ENCODE peak calls at places on chromosomes 4 and X, in five cellular contexts. S, J, G, Q and Z are unnamed samples.

GRCh38 chr4:87065016-87065415 is 130.2 kb downstream of the AFF1 start:
- DNase-seq in G (no peak), J (no peak), S (no peak), Q (no peak), Z (no peak)

GRCh38 chr4:141158219-141158618 is 24.9 kb upstream of the RNF150 start:
- DNase-seq in S (peak), G (peak), J (peak), Q (no peak), Z (peak)

GRCh38 chrX:136754641-136755040 is 26.1 kb downstream of the ARHGEF6 start:
- DNase-seq in Q (no peak), G (no peak), J (no peak), S (no peak), Z (no peak)

GRCh38 chr4:140326395-140326993 is 47.0 kb upstream of the SCOC start:
- DNase-seq in J (peak), Q (no peak), G (peak), S (peak), Z (peak)

GRCh38 chr4:146029939-146030710 is 91.5 kb upstream of the ZNF827 start:
- DNase-seq in J (no peak), Q (no peak), S (no peak), G (no peak), Z (no peak)

GRCh38 chrX:121641560-121641959 is 594.1 kb downstream of the GLUD2 start:
- DNase-seq in J (no peak), G (no peak), Q (no peak), S (no peak), Z (no peak)

GRCh38 chr4:41181037-41181436 is 33.3 kb downstream of the APBB2 start:
- DNase-seq in S (no peak), G (no peak), Q (no peak), J (no peak), Z (no peak)

GRCh38 chrX:140151316-140151715 is 186.0 kb upstream of the CXorf66 start:
- DNase-seq in G (no peak), Q (no peak), S (no peak), J (no peak), Z (no peak)

GRCh38 chrX:49910344-49910743 is 12.1 kb upstream of the CLCN5 start:
- DNase-seq in G (no peak), Q (no peak), J (no peak), S (no peak), Z (no peak)

GRCh38 chrX:25072247-25072646 is 56.5 kb upstream of the ARX start:
- DNase-seq in J (no peak), S (no peak), Q (no peak), G (no peak), Z (no peak)

DNA sequence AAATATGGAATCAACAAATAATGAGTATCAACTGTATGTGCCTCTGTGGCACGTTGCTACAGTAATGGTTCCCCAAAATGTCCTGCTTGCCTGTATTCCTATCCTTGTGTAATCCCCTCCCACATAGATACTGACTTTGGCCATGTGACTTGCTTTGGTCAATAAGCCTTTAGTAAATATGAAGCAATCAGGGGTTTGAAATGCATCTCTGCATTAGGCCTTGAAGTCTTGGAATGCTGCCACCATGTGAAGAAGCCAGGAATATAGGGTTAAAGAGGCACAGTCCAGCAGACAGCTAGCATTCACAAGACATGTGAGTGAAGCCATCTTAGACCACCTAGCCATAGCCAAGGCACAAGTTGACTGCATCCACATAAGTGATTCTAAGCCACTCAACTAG is 190.9 kb downstream of the GABRB1 start:
- DNase-seq in Q (no peak), S (no peak), G (no peak), J (no peak), Z (no peak)
- TF ChIP-seq JUN in Q (no peak), S (no peak), G (no peak), J (no peak), Z (no peak)

GRCh38 chrX:41241962-41242361 is 92.0 kb upstream of the DDX3X start:
- DNase-seq in S (no peak), J (no peak), Q (no peak), G (no peak), Z (no peak)

GRCh38 chrX:41236629-41237028 is 97.3 kb upstream of the DDX3X start:
- DNase-seq in Q (no peak), J (no peak), G (no peak), S (no peak), Z (no peak)

GRCh38 chrX:41245641-41246040 is 88.3 kb upstream of the DDX3X start:
- DNase-seq in Q (no peak), S (no peak), G (no peak), J (no peak), Z (no peak)

GRCh38 chrX:41238543-41238942 is 95.4 kb upstream of the DDX3X start:
- DNase-seq in Q (no peak), G (no peak), J (no peak), S (no peak), Z (peak)

DNA sequence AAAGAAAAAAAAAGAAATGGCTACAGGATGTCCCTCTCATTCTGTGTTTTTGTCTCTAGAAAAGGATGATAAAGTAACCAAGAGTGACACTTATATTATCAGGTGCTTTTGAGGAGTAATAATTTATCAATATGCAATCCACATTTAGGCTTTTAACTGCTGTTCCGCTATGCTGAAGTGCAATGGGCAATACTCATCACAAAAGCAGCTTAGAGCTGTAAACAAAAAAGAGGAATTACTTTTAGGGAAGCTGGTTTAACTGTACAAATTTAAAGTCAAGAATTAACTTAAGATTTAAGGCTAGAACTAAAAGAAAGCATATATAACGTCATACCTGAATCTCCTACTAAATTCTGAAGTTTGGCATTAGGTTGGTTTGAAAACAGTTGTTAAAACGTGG is 93.5 kb upstream of the DDX3X start:
- DNase-seq in G (no peak), Q (no peak), S (no peak), J (no peak), Z (no peak)
- H3K4me2 ChIP-seq in G (no peak), Q (no peak), S (no peak), J (no peak), Z (no peak)

GRCh38 chr4:151558496-151559113 is 149.6 kb downstream of the FHIP1A start:
- DNase-seq in S (no peak), G (no peak), Q (no peak), J (no peak), Z (no peak)

GRCh38 chr4:151561551-151562256 is 152.7 kb downstream of the FHIP1A start:
- DNase-seq in G (no peak), Q (no peak), J (no peak), S (no peak), Z (no peak)

GRCh38 chr4:151563194-151563593 is 154.2 kb downstream of the FHIP1A start:
- DNase-seq in S (no peak), Q (no peak), J (no peak), G (no peak), Z (no peak)

GRCh38 chr4:151555151-151555945 is 146.4 kb downstream of the FHIP1A start:
- DNase-seq in J (no peak), S (no peak), G (no peak), Q (no peak), Z (no peak)

GRCh38 chr4:151559595-151559994 is 150.6 kb downstream of the FHIP1A start:
- DNase-seq in Q (no peak), G (no peak), J (no peak), S (no peak), Z (no peak)
- TF ChIP-seq JUN in Q (no peak), G (no peak), J (no peak), S (no peak), Z (no peak)

GRCh38 chr4:174036111-174036510 is 247.4 kb downstream of the FBXO8 start:
- DNase-seq in J (no peak), Q (no peak), G (no peak), S (no peak), Z (no peak)

GRCh38 chr4:174036563-174036962 is 246.9 kb downstream of the FBXO8 start:
- DNase-seq in J (no peak), Q (no peak), G (no peak), S (no peak), Z (no peak)

GRCh38 chr4:174038481-174038880 is 245.0 kb downstream of the FBXO8 start:
- DNase-seq in S (no peak), J (no peak), Q (no peak), G (no peak), Z (no peak)

GRCh38 chr4:174037049-174037448 is 246.4 kb downstream of the FBXO8 start:
- DNase-seq in J (no peak), Q (no peak), G (no peak), S (no peak), Z (no peak)

GRCh38 chr4:174037631-174038030 is 245.8 kb downstream of the FBXO8 start:
- DNase-seq in Q (no peak), J (no peak), G (no peak), S (no peak), Z (no peak)
- H3K4me2 ChIP-seq in Q (no peak), J (no peak), G (no peak), S (no peak), Z (no peak)

GRCh38 chr4:122458625-122459024 is 2.1 kb upstream of the IL2 start:
- DNase-seq in G (no peak), Q (no peak), S (no peak), J (no peak), Z (peak)
- TF ChIP-seq JUN in G (no peak), Q (no peak), S (no peak), J (no peak), Z (no peak)

DNA sequence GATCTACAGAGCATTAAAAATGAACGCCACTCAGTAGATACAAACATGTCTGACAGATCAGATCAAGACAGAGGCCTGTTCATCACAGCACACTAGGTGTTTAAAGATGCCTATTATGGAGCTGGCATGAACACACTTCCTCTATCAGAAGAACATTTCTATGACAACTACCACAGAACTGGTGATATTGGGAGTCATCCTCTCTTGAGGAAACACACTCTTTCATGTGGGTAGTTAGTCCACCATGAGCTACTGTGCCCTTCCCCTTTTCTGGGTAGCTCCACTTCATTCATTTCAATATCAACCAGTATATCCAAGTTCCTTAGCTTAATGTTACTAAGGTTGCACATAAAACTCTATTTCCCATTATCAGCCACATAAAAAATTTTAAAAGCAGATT is 46.7 kb downstream of the MAOB start:
- DNase-seq in G (no peak), S (no peak), J (no peak), Q (no peak), Z (no peak)
- H3K4me2 ChIP-seq in G (no peak), S (no peak), J (no peak), Q (no peak), Z (no peak)

GRCh38 chr4:8639777-8640720 is 47.5 kb downstream of the CPZ start:
- DNase-seq in Q (no peak), S (no peak), J (no peak), G (no peak), Z (no peak)
- TF ChIP-seq JUN in Q (no peak), S (no peak), J (no peak), G (no peak), Z (no peak)

GRCh38 chr4:6055436-6055835 is 37.2 kb upstream of the C4orf50 start:
- DNase-seq in J (no peak), Q (no peak), S (no peak), G (no peak), Z (no peak)
- H3K4me2 ChIP-seq in J (no peak), Q (no peak), S (no peak), G (no peak), Z (no peak)

DNA sequence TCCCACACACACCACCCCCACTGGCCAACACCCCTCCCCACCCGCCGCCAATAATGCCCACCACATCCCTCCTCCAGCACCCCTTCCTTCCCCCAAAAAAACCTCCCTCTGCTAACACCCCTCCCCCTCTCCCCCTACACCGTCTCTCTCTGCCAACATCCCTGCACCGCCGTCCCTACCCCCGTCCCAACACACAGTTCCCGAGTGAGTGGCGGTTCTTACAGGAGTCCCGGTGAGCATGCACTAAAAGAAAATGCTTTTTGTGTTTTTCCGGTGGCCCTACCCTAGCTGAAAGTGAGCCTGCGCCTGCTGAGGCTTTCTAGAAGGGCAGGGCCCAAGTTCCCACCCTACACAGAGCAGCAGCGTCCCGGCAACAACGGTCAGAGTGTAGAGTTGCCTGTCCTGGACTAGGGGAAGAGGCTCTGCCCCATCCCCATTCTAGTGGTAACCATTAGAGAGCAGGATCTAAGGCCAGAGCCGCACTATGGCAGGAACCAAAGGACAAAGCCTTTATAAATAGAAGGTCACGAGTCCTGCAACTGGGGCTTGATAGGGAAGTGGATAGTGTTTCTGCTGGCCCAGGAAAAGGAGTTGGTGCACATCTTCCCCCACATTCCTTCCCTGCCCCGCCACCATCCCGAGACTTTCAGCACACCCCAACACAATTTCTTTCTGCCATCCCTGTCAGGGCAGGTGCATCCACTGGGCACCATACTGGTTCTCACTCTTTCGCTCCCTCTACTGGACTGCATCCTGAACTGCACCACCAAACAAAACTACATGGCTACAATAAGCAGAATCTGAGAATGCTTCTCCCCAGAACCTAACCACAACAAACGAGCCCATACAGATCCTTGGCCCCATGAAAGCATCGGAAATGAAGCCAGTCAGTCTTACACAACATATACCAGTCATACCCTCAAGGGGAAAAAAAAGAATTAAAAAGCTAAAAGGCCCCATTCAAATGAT is 78.1 kb upstream of the PAGE3 start:
- DNase-seq in G (peak), J (peak), Q (peak), S (peak), Z (peak)
- TF ChIP-seq JUN in G (no peak), J (no peak), Q (no peak), S (no peak), Z (no peak)

DNA sequence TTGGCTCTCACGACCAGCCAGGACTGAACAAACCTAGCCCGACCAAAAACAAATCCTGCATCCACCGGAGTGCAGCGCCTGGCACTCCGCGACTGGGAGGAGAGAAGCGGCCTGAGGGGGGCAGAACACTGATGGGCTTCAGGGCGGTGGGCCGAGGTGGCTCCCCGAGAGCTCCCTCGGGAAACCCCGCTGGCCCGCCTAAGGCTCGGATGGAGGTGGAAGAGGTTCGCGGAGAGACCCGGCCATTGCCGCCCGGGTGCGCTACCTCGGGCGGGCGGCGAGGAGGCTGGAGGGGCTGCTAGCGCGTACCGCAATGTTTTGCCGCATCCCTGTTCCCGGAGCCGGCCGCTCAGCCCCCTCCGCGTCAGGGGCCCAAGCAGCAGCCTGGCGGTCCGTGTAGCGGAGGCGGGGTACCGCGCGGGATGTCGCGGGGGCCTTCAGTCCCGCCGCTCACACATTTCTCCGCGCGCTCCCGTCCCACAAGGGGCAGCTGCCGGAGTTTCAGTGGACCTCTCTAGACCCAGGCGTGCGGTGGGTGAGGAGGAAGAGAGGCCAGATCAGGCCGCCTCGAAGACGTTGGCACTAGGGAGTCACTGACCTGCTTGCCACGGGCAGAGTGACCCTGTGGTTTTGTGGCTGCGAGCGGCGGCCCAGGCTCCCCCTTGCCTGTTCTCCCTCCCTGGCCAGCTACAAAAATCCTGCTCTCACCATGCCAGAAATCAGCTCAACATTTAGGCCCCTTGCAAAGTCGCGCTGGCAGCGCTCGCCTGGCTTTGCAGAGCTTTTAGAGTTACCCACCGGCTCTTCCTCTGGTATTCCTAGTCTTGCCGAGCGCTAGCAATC is 2.1 kb downstream of the SLITRK4 start:
- DNase-seq in G (no peak), Q (no peak), S (no peak), J (no peak), Z (no peak)
- H3K4me2 ChIP-seq in G (no peak), Q (peak), S (peak), J (no peak), Z (no peak)